ENCODE peak calls at places on chromosomes 1 and 21, in six cellular contexts. C, J, X, E, U and V are unnamed samples.

GRCh38 chr1:58162952-58163550 is 383.5 kb downstream of the OMA1 start:
- DNase-seq in C (peak; percentile 92), J (no peak), X (no peak), E (peak; percentile 69), U (peak; percentile 72), V (peak; percentile 80)

GRCh38 chr1:206901944-206902343 is 4.7 kb downstream of the IL24 start:
- DNase-seq in C (no peak), J (no peak), X (no peak), E (no peak), U (no peak), V (no peak)

GRCh38 chr1:64654519-64655341 is 90.1 kb upstream of the RAVER2 start:
- DNase-seq in C (no peak), J (no peak), X (no peak), E (peak; percentile 19), U (no peak), V (peak; percentile 10)

GRCh38 chr21:42118901-42119300 is 47.8 kb downstream of the UMODL1 start:
- DNase-seq in C (no peak), J (no peak), X (no peak), E (no peak), U (no peak), V (peak; percentile 41)

GRCh38 chr1:84377480-84378095 is 20.7 kb upstream of the DNASE2B start:
- DNase-seq in C (no peak), J (no peak), X (no peak), E (peak; percentile 34), U (no peak), V (peak; percentile 49)

GRCh38 chr1:32289256-32289655 is 2.6 kb upstream of the HDAC1 start:
- DNase-seq in C (no peak), J (no peak), X (no peak), E (no peak), U (no peak), V (no peak)

GRCh38 chr21:44522753-44523204 is 17.2 kb downstream of the KRTAP10-1 start:
- DNase-seq in C (no peak), J (no peak), X (no peak), E (no peak), U (no peak), V (no peak)

GRCh38 chr1:12450090-12450764 is 167.8 kb downstream of the DHRS3 start:
- DNase-seq in C (no peak), J (no peak), X (no peak), E (no peak), U (peak; percentile 78), V (no peak)

GRCh38 chr1:63916485-63917360 is 142.9 kb downstream of the ROR1 start:
- DNase-seq in C (no peak), J (no peak), X (no peak), E (no peak), U (no peak), V (no peak)

GRCh38 chr1:3399732-3400131 is 54.7 kb upstream of the ARHGEF16 start:
- DNase-seq in C (no peak), J (no peak), X (no peak), E (no peak), U (no peak), V (no peak)

GRCh38 chr1:14262582-14262981 is 335.9 kb upstream of the KAZN start:
- DNase-seq in C (no peak), J (no peak), X (no peak), E (no peak), U (no peak), V (no peak)

GRCh38 chr1:9909222-9910046 is 635 bp downstream of the CTNNBIP1 start:
- DNase-seq in C (peak; percentile 52), J (peak; percentile 68), X (no peak), E (peak; percentile 65), U (peak; percentile 56), V (peak; percentile 52)

GRCh38 chr21:35904995-35905972 is 155.0 kb downstream of the SETD4 start:
- DNase-seq in C (no peak), J (no peak), X (no peak), E (no peak), U (no peak), V (peak; percentile 43)

GRCh38 chr1:182731852-182732575 is 47.6 kb upstream of the RGS8 start:
- DNase-seq in C (no peak), J (no peak), X (no peak), E (no peak), U (no peak), V (no peak)

GRCh38 chr1:19424651-19425570 is 60.4 kb downstream of the CAPZB start:
- DNase-seq in C (no peak), J (no peak), X (no peak), E (no peak), U (peak; percentile 63), V (no peak)

GRCh38 chr1:240999826-241000225 is 357.2 kb downstream of the RGS7 start:
- DNase-seq in C (peak; percentile 27), J (no peak), X (no peak), E (no peak), U (no peak), V (no peak)

GRCh38 chr1:61452354-61452990 is 272.5 kb downstream of the TM2D1 start:
- DNase-seq in C (no peak), J (no peak), X (no peak), E (no peak), U (no peak), V (no peak)

GRCh38 chr1:65596768-65597167 is 176.3 kb downstream of the LEPR start:
- DNase-seq in C (no peak), J (no peak), X (no peak), E (no peak), U (no peak), V (no peak)

GRCh38 chr1:178539291-178539690 is 26.4 kb downstream of the TEX35 start:
- DNase-seq in C (no peak), J (no peak), X (no peak), E (no peak), U (no peak), V (no peak)

GRCh38 chr1:112849425-112849966 is 106.5 kb downstream of the SLC16A1 start:
- DNase-seq in C (peak; percentile 80), J (peak; percentile 27), X (peak; percentile 46), E (no peak), U (peak; percentile 70), V (peak; percentile 87)

GRCh38 chr21:46080171-46081021 is 17.5 kb upstream of the COL6A2 start:
- DNase-seq in C (no peak), J (no peak), X (peak; percentile 12), E (no peak), U (peak; percentile 56), V (no peak)

GRCh38 chr1:244224487-244225430 is 173.7 kb downstream of the ZBTB18 start:
- DNase-seq in C (no peak), J (no peak), X (no peak), E (no peak), U (peak; percentile 37), V (no peak)